ENCODE peak calls at places on chromosome 13, in nine cellular contexts. One of them, this sample, is unnamed.

GRCh38 chr13:30463820-30464495 is 1.8 kb downstream of the HMGB1 start:
- DNase-seq in effector memory CD4-positive, alpha-beta T cell: peak
- DNase-seq in lung microvascular endothelial cell: peak
- DNase-seq in spleen: peak
- DNase-seq in heart right ventricle: peak
- DNase-seq in stimulated activated CD4-positive, alpha-beta T cell treated with anti-CD3 and anti-CD28 coated beads, Interleukin-15, amount 100 ng/mL, for 24 hours: peak
- DNase-seq in HEK293T: no peak
- DNase-seq in stimulated activated CD8-positive, alpha-beta memory T cell treated with anti-CD3 and anti-CD28 coated beads, Interleukin-15, amount 100 ng/mL, for 4 hours: peak
- DNase-seq in Calu3: no peak
- DNase-seq in this sample: no peak

GRCh38 chr13:32669030-32669646 is 82.9 kb downstream of the PDS5B start:
- DNase-seq in stimulated activated CD8-positive, alpha-beta memory T cell treated with anti-CD3 and anti-CD28 coated beads, Interleukin-15, amount 100 ng/mL, for 4 hours: no peak
- DNase-seq in spleen: no peak
- DNase-seq in stimulated activated CD4-positive, alpha-beta T cell treated with anti-CD3 and anti-CD28 coated beads, Interleukin-15, amount 100 ng/mL, for 24 hours: peak
- DNase-seq in lung microvascular endothelial cell: peak
- DNase-seq in Calu3: no peak
- DNase-seq in heart right ventricle: no peak
- DNase-seq in HEK293T: peak
- DNase-seq in effector memory CD4-positive, alpha-beta T cell: no peak
- DNase-seq in this sample: no peak

GRCh38 chr13:95603887-95604533 is 40.5 kb downstream of the DZIP1 start:
- DNase-seq in stimulated activated CD4-positive, alpha-beta T cell treated with anti-CD3 and anti-CD28 coated beads, Interleukin-15, amount 100 ng/mL, for 24 hours: no peak
- DNase-seq in lung microvascular endothelial cell: peak
- DNase-seq in spleen: no peak
- DNase-seq in heart right ventricle: no peak
- DNase-seq in stimulated activated CD8-positive, alpha-beta memory T cell treated with anti-CD3 and anti-CD28 coated beads, Interleukin-15, amount 100 ng/mL, for 4 hours: no peak
- DNase-seq in effector memory CD4-positive, alpha-beta T cell: no peak
- DNase-seq in Calu3: peak
- DNase-seq in HEK293T: no peak
- DNase-seq in this sample: no peak

GRCh38 chr13:51919531-51919930 is 57.8 kb downstream of the CCDC70 start:
- DNase-seq in effector memory CD4-positive, alpha-beta T cell: no peak
- DNase-seq in lung microvascular endothelial cell: no peak
- DNase-seq in stimulated activated CD8-positive, alpha-beta memory T cell treated with anti-CD3 and anti-CD28 coated beads, Interleukin-15, amount 100 ng/mL, for 4 hours: no peak
- DNase-seq in HEK293T: no peak
- DNase-seq in heart right ventricle: no peak
- DNase-seq in stimulated activated CD4-positive, alpha-beta T cell treated with anti-CD3 and anti-CD28 coated beads, Interleukin-15, amount 100 ng/mL, for 24 hours: no peak
- DNase-seq in spleen: no peak
- DNase-seq in Calu3: no peak
- DNase-seq in this sample: peak

GRCh38 chr13:90352763-90353162 is 994.7 kb upstream of the MIR17HG start:
- DNase-seq in effector memory CD4-positive, alpha-beta T cell: no peak
- DNase-seq in spleen: no peak
- DNase-seq in stimulated activated CD4-positive, alpha-beta T cell treated with anti-CD3 and anti-CD28 coated beads, Interleukin-15, amount 100 ng/mL, for 24 hours: no peak
- DNase-seq in HEK293T: no peak
- DNase-seq in heart right ventricle: no peak
- DNase-seq in Calu3: no peak
- DNase-seq in lung microvascular endothelial cell: no peak
- DNase-seq in stimulated activated CD8-positive, alpha-beta memory T cell treated with anti-CD3 and anti-CD28 coated beads, Interleukin-15, amount 100 ng/mL, for 4 hours: no peak
- DNase-seq in this sample: no peak

GRCh38 chr13:75771818-75772217 is 135.7 kb downstream of the LMO7 start:
- DNase-seq in stimulated activated CD8-positive, alpha-beta memory T cell treated with anti-CD3 and anti-CD28 coated beads, Interleukin-15, amount 100 ng/mL, for 4 hours: no peak
- DNase-seq in heart right ventricle: no peak
- DNase-seq in Calu3: no peak
- DNase-seq in lung microvascular endothelial cell: peak
- DNase-seq in HEK293T: no peak
- DNase-seq in effector memory CD4-positive, alpha-beta T cell: no peak
- DNase-seq in stimulated activated CD4-positive, alpha-beta T cell treated with anti-CD3 and anti-CD28 coated beads, Interleukin-15, amount 100 ng/mL, for 24 hours: no peak
- DNase-seq in spleen: no peak
- DNase-seq in this sample: no peak

GRCh38 chr13:89136678-89137077 is 1465.5 kb downstream of the SLITRK5 start:
- DNase-seq in lung microvascular endothelial cell: no peak
- DNase-seq in stimulated activated CD8-positive, alpha-beta memory T cell treated with anti-CD3 and anti-CD28 coated beads, Interleukin-15, amount 100 ng/mL, for 4 hours: no peak
- DNase-seq in stimulated activated CD4-positive, alpha-beta T cell treated with anti-CD3 and anti-CD28 coated beads, Interleukin-15, amount 100 ng/mL, for 24 hours: no peak
- DNase-seq in spleen: no peak
- DNase-seq in Calu3: no peak
- DNase-seq in effector memory CD4-positive, alpha-beta T cell: no peak
- DNase-seq in heart right ventricle: no peak
- DNase-seq in HEK293T: no peak
- DNase-seq in this sample: no peak

GRCh38 chr13:34764246-34764645 is 177.8 kb upstream of the NBEA start:
- DNase-seq in effector memory CD4-positive, alpha-beta T cell: no peak
- DNase-seq in stimulated activated CD8-positive, alpha-beta memory T cell treated with anti-CD3 and anti-CD28 coated beads, Interleukin-15, amount 100 ng/mL, for 4 hours: no peak
- DNase-seq in heart right ventricle: no peak
- DNase-seq in lung microvascular endothelial cell: no peak
- DNase-seq in Calu3: no peak
- DNase-seq in spleen: no peak
- DNase-seq in stimulated activated CD4-positive, alpha-beta T cell treated with anti-CD3 and anti-CD28 coated beads, Interleukin-15, amount 100 ng/mL, for 24 hours: no peak
- DNase-seq in HEK293T: no peak
- DNase-seq in this sample: no peak

GRCh38 chr13:99198630-99199029 is 2.0 kb upstream of the UBAC2 start:
- DNase-seq in Calu3: no peak
- DNase-seq in heart right ventricle: no peak
- DNase-seq in stimulated activated CD4-positive, alpha-beta T cell treated with anti-CD3 and anti-CD28 coated beads, Interleukin-15, amount 100 ng/mL, for 24 hours: no peak
- DNase-seq in stimulated activated CD8-positive, alpha-beta memory T cell treated with anti-CD3 and anti-CD28 coated beads, Interleukin-15, amount 100 ng/mL, for 4 hours: no peak
- DNase-seq in effector memory CD4-positive, alpha-beta T cell: no peak
- DNase-seq in lung microvascular endothelial cell: no peak
- DNase-seq in HEK293T: no peak
- DNase-seq in spleen: no peak
- DNase-seq in this sample: no peak

GRCh38 chr13:37492741-37493514 is 105.6 kb downstream of the POSTN start:
- DNase-seq in stimulated activated CD8-positive, alpha-beta memory T cell treated with anti-CD3 and anti-CD28 coated beads, Interleukin-15, amount 100 ng/mL, for 4 hours: no peak
- DNase-seq in lung microvascular endothelial cell: peak
- DNase-seq in spleen: no peak
- DNase-seq in Calu3: no peak
- DNase-seq in effector memory CD4-positive, alpha-beta T cell: no peak
- DNase-seq in stimulated activated CD4-positive, alpha-beta T cell treated with anti-CD3 and anti-CD28 coated beads, Interleukin-15, amount 100 ng/mL, for 24 hours: no peak
- DNase-seq in heart right ventricle: no peak
- DNase-seq in HEK293T: no peak
- DNase-seq in this sample: no peak

GRCh38 chr13:26557393-26558073 is at the start of gene WASF3:
- DNase-seq in stimulated activated CD8-positive, alpha-beta memory T cell treated with anti-CD3 and anti-CD28 coated beads, Interleukin-15, amount 100 ng/mL, for 4 hours: no peak
- DNase-seq in HEK293T: peak
- DNase-seq in spleen: peak
- DNase-seq in heart right ventricle: peak
- DNase-seq in lung microvascular endothelial cell: peak
- DNase-seq in effector memory CD4-positive, alpha-beta T cell: no peak
- DNase-seq in Calu3: peak
- DNase-seq in stimulated activated CD4-positive, alpha-beta T cell treated with anti-CD3 and anti-CD28 coated beads, Interleukin-15, amount 100 ng/mL, for 24 hours: peak
- DNase-seq in this sample: peak

GRCh38 chr13:20796791-20797513 is 23.2 kb upstream of the EEF1AKMT1 start:
- DNase-seq in spleen: no peak
- DNase-seq in heart right ventricle: no peak
- DNase-seq in HEK293T: no peak
- DNase-seq in stimulated activated CD8-positive, alpha-beta memory T cell treated with anti-CD3 and anti-CD28 coated beads, Interleukin-15, amount 100 ng/mL, for 4 hours: no peak
- DNase-seq in Calu3: no peak
- DNase-seq in lung microvascular endothelial cell: peak
- DNase-seq in stimulated activated CD4-positive, alpha-beta T cell treated with anti-CD3 and anti-CD28 coated beads, Interleukin-15, amount 100 ng/mL, for 24 hours: no peak
- DNase-seq in effector memory CD4-positive, alpha-beta T cell: no peak
- DNase-seq in this sample: no peak

GRCh38 chr13:110683203-110683883 is 22.6 kb downstream of the CARS2 start:
- DNase-seq in lung microvascular endothelial cell: peak
- DNase-seq in HEK293T: no peak
- DNase-seq in Calu3: no peak
- DNase-seq in stimulated activated CD4-positive, alpha-beta T cell treated with anti-CD3 and anti-CD28 coated beads, Interleukin-15, amount 100 ng/mL, for 24 hours: no peak
- DNase-seq in spleen: peak
- DNase-seq in heart right ventricle: no peak
- DNase-seq in stimulated activated CD8-positive, alpha-beta memory T cell treated with anti-CD3 and anti-CD28 coated beads, Interleukin-15, amount 100 ng/mL, for 4 hours: no peak
- DNase-seq in effector memory CD4-positive, alpha-beta T cell: no peak
- DNase-seq in this sample: no peak